ENCODE peak calls at places on chromosomes 2 and 18, in nine cellular contexts. E is activated CD8-positive, alpha-beta memory T cell treated with anti-CD3 and anti-CD28 coated beads, Interleukin-2, amount 50 U/mL, for 4 hours; Z is MV-4-11; G is ACHN; O is activated CD4-positive, alpha-beta T cell treated with anti-CD3 and anti-CD28 coated beads, Interleukin-2, amount 50 U/mL, for 1 hour; F is pancreas; H is T-helper 1 cell; D is activated T-helper 1 cell treated with anti-CD3 and anti-CD28 coated beads, Interleukin-12 subunit alpha, Interleukin-12 subunit beta, Interleukin-2, Interleukin-4 antibody, amounts not matched to agents 30 ng/mL and 10 ng/mL and 1 ng/mL, durations not matched to agents 14 hours and 24 hours and 36 hours; W is AG08395. T is an unnamed sample.

GRCh38 chr2:30584116-30584515 is 137.1 kb downstream of the LCLAT1 start:
- DNase-seq in Z (peak), W (no peak), F (no peak), E (no peak), H (no peak), G (no peak), D (no peak), O (no peak), T (no peak)

GRCh38 chr2:233745073-233745755 is 14.9 kb upstream of the UGT1A1 start:
- DNase-seq in O (no peak), W (no peak), E (no peak), D (no peak), F (no peak), G (no peak), H (no peak), Z (no peak), T (no peak)

GRCh38 chr2:143903172-143903856 is 616.6 kb downstream of the ZEB2 start:
- DNase-seq in H (no peak), O (no peak), Z (peak), D (no peak), W (no peak), G (no peak), F (no peak), E (no peak), T (no peak)

GRCh38 chr2:23449413-23449812 is 64.4 kb downstream of the KLHL29 start:
- DNase-seq in D (no peak), H (no peak), W (no peak), Z (peak), O (no peak), F (no peak), G (no peak), E (no peak), T (no peak)

GRCh38 chr2:173359231-173359630 is 4.6 kb downstream of the CDCA7 start:
- DNase-seq in E (no peak), O (no peak), W (no peak), Z (peak), H (no peak), G (no peak), F (no peak), D (no peak), T (no peak)

GRCh38 chr2:79758042-79758441 is 245.2 kb downstream of the CTNNA2 start:
- DNase-seq in D (no peak), H (no peak), W (no peak), O (no peak), Z (no peak), G (no peak), F (no peak), E (no peak), T (no peak)

GRCh38 chr2:101792208-101792607 is 94.7 kb downstream of the MAP4K4 start:
- DNase-seq in D (no peak), G (no peak), H (no peak), F (no peak), W (no peak), E (no peak), Z (peak), O (no peak), T (no peak)

GRCh38 chr2:197090713-197091367 is 164.3 kb upstream of the PGAP1 start:
- DNase-seq in D (no peak), Z (no peak), W (no peak), F (no peak), O (no peak), H (no peak), E (no peak), G (no peak), T (no peak)

GRCh38 chr2:3759331-3759730 is 56.0 kb downstream of the DCDC2C start:
- DNase-seq in D (no peak), G (no peak), H (no peak), E (no peak), Z (no peak), W (no peak), F (no peak), O (no peak), T (no peak)

GRCh38 chr2:196365923-196366322 is 194.5 kb upstream of the STK17B start:
- DNase-seq in Z (no peak), E (no peak), O (no peak), W (no peak), G (no peak), F (no peak), H (no peak), D (no peak), T (no peak)

GRCh38 chr2:238459081-238459629 is 32.4 kb downstream of the ASB1 start:
- DNase-seq in O (no peak), G (no peak), E (no peak), D (no peak), W (peak), Z (no peak), F (no peak), H (no peak), T (no peak)

GRCh38 chr2:96386470-96386869 is 50.9 kb downstream of the NCAPH start:
- DNase-seq in Z (no peak), O (no peak), D (no peak), F (no peak), G (no peak), E (no peak), W (no peak), H (no peak), T (no peak)

GRCh38 chr18:58549814-58550339 is 79.0 kb downstream of the ALPK2 start:
- DNase-seq in F (no peak), Z (no peak), E (no peak), O (no peak), D (no peak), G (no peak), W (no peak), H (no peak), T (no peak)

GRCh38 chr2:219384872-219385271 is 2.8 kb downstream of the DNPEP start:
- DNase-seq in G (no peak), W (no peak), E (no peak), Z (no peak), D (no peak), H (no peak), O (no peak), F (no peak), T (no peak)

GRCh38 chr2:37896319-37896718 is 28.8 kb upstream of the RMDN2 start:
- DNase-seq in G (no peak), H (no peak), W (no peak), E (no peak), O (no peak), F (no peak), Z (peak), D (no peak), T (no peak)

GRCh38 chr2:235027558-235028214 is 75.9 kb downstream of the SH3BP4 start:
- DNase-seq in W (peak), E (no peak), G (peak), Z (no peak), H (no peak), O (no peak), F (no peak), D (no peak), T (no peak)

GRCh38 chr2:219309278-219309677 is at the start of gene PTPRN:
- DNase-seq in W (no peak), D (no peak), O (no peak), H (no peak), Z (no peak), F (no peak), G (no peak), E (no peak), T (no peak)

GRCh38 chr18:25726278-25726677 is 364.1 kb downstream of the SS18 start:
- DNase-seq in G (no peak), E (no peak), H (no peak), Z (no peak), O (no peak), D (no peak), F (no peak), W (peak), T (no peak)

GRCh38 chr18:36527740-36528455 is 230.4 kb downstream of the FHOD3 start:
- DNase-seq in O (no peak), H (no peak), D (no peak), W (no peak), F (no peak), G (no peak), E (no peak), Z (no peak), T (no peak)

GRCh38 chr2:69545477-69545932 is 98.0 kb downstream of the AAK1 start:
- DNase-seq in O (no peak), Z (no peak), H (no peak), E (no peak), G (no peak), F (no peak), W (no peak), D (no peak), T (no peak)

GRCh38 chr2:169933124-169933711 is 106.0 kb downstream of the UBR3 start:
- DNase-seq in H (no peak), Z (peak), O (no peak), W (peak), E (no peak), D (no peak), F (no peak), G (peak), T (no peak)

GRCh38 chr18:79508565-79509535 is 113.1 kb downstream of the NFATC1 start:
- DNase-seq in F (peak), E (peak), H (no peak), W (no peak), Z (peak), D (no peak), O (no peak), G (no peak), T (no peak)

GRCh38 chr2:227626580-227627151 is 9.4 kb downstream of the SCYGR4 start:
- DNase-seq in E (no peak), D (no peak), O (no peak), F (no peak), Z (no peak), H (no peak), W (no peak), G (no peak), T (no peak)

GRCh38 chr2:119860924-119861323 is 101.2 kb downstream of the PTPN4 start:
- DNase-seq in O (no peak), Z (peak), G (no peak), W (no peak), F (no peak), D (no peak), E (no peak), H (no peak), T (no peak)

GRCh38 chr2:196592331-196592911 is 47.1 kb upstream of the CCDC150 start:
- DNase-seq in H (no peak), D (no peak), Z (no peak), O (no peak), E (no peak), G (peak), F (no peak), W (peak), T (no peak)

GRCh38 chr2:105076121-105076520 is 38.3 kb downstream of the MRPS9 start:
- DNase-seq in F (no peak), O (no peak), G (no peak), W (no peak), E (no peak), D (no peak), H (no peak), Z (no peak), T (no peak)

GRCh38 chr18:14978962-14979535 is 231.1 kb downstream of the ANKRD30B start:
- DNase-seq in O (no peak), E (no peak), F (no peak), Z (no peak), H (no peak), G (peak), W (peak), D (no peak), T (no peak)

GRCh38 chr2:217919781-217920351 is 82.9 kb downstream of the TNS1 start:
- DNase-seq in F (no peak), G (peak), H (no peak), W (peak), E (no peak), Z (no peak), O (no peak), D (no peak), T (no peak)

GRCh38 chr2:60355849-60356261 is 197.6 kb downstream of the BCL11A start:
- DNase-seq in D (no peak), W (no peak), H (no peak), E (no peak), F (no peak), G (no peak), Z (peak), O (no peak), T (no peak)

GRCh38 chr18:2417861-2418610 is 153.3 kb downstream of the METTL4 start:
- DNase-seq in G (no peak), W (no peak), H (no peak), Z (no peak), E (no peak), F (no peak), O (no peak), D (no peak), T (no peak)

GRCh38 chr18:9690418-9691178 is 17.5 kb upstream of the RAB31 start:
- DNase-seq in G (no peak), E (no peak), W (no peak), O (no peak), D (no peak), H (no peak), F (no peak), Z (no peak), T (no peak)